ENCODE peak calls at places on chromosomes 7 and 10, in eight cellular contexts. O is uterus, N is HepG2, X is thyroid gland, E is ovary, G is A549, H is esophagus muscularis mucosa, C is transverse colon. K is an unnamed sample.

GRCh38 chr7:87505122-87505521 is 29.6 kb upstream of the ABCB4 start:
- DNase-seq in C (no peak), X (no peak), O (no peak), H (no peak), N (no peak), E (no peak), G (no peak), K (no peak)

GRCh38 chr10:86663046-86663345 is 5.3 kb upstream of the LDB3 start:
- DNase-seq in H (no peak), O (no peak), X (no peak), E (no peak), G (no peak), C (no peak), N (no peak), K (no peak)

GRCh38 chr7:31595390-31595789 is 81.5 kb downstream of the ITPRID1 start:
- DNase-seq in C (no peak), X (no peak), N (no peak), E (no peak), H (no peak), G (no peak), O (no peak), K (no peak)

GRCh38 chr7:43856996-43857395 is 12.3 kb downstream of the MRPS24 start:
- DNase-seq in H (no peak), O (no peak), E (no peak), C (no peak), N (no peak), X (no peak), G (no peak), K (no peak)

GRCh38 chr7:99000904-99001442 is 122.6 kb downstream of the TRRAP start:
- DNase-seq in X (no peak), G (no peak), H (no peak), O (no peak), E (no peak), C (no peak), N (no peak), K (no peak)

GRCh38 chr7:112887-113286 is 79.5 kb upstream of the FAM20C start:
- DNase-seq in X (no peak), H (peak; percentile 26), O (no peak), C (no peak), G (no peak), E (no peak), N (no peak), K (no peak)

GRCh38 chr7:79403451-79403850 is 50.0 kb downstream of the MAGI2 start:
- DNase-seq in O (no peak), G (no peak), X (no peak), E (no peak), H (no peak), C (no peak), N (no peak), K (no peak)

GRCh38 chr7:150378115-150378852 is 846 bp upstream of the ZNF775 start:
- DNase-seq in N (peak; percentile 82), H (peak; percentile 92), X (peak; percentile 28), O (peak; percentile 67), C (peak; percentile 80), E (peak; percentile 73), G (peak; percentile 84), K (no peak)

GRCh38 chr7:150435390-150436073 is 14.9 kb upstream of the GIMAP8 start:
- DNase-seq in N (no peak), G (no peak), C (peak; percentile 77), H (no peak), O (no peak), X (no peak), E (no peak), K (peak; percentile 80)

GRCh38 chr7:35336444-35336843 is 82.5 kb upstream of the TBX20 start:
- DNase-seq in C (no peak), G (no peak), E (no peak), O (no peak), N (no peak), H (peak; percentile 62), X (no peak), K (no peak)

GRCh38 chr10:74282151-74282852 is 131.3 kb downstream of the ADK start:
- DNase-seq in H (no peak), X (no peak), C (no peak), O (no peak), G (no peak), E (no peak), N (no peak), K (no peak)

GRCh38 chr7:154794147-154794780 is 208.7 kb downstream of the PAXIP1 start:
- DNase-seq in O (no peak), C (peak; percentile 11), X (peak; percentile 42), N (no peak), H (no peak), G (no peak), E (no peak), K (no peak)
- H3K4me3 ChIP-seq in O (no peak overlapping the region), C (no peak overlapping the region), X (no peak overlapping the region), N (no peak overlapping the region), H (no peak overlapping the region), G (no peak overlapping the region), E (no peak overlapping the region), K (no peak overlapping the region)

DNA sequence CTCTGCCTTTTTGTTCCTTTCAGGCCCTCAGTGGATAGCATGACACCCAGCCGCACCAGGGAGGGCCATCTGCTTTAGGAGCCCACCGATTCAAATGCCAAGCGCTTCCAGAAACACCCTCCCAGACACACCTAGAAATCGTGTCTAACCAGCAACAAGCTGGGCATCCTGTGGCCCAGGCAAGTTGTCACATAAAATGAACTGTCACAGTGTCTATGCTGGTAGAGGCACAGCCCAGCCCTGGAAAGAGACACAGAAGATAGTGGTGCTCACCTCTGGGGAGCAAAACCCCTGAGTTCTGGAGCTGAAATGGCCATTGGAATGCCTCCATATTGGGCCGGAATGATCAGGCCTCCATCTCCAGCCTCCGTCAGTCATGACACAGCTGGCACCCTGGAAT is 38.9 kb downstream of the ECHDC3 start:
- DNase-seq in O (no peak), G (no peak), E (no peak), N (no peak), C (no peak), H (no peak), X (no peak), K (no peak)
- TF ChIP-seq CTCF in O (no peak), G (no peak), E (no peak), N (no peak), C (no peak), H (no peak), X (no peak), K (no peak)

DNA sequence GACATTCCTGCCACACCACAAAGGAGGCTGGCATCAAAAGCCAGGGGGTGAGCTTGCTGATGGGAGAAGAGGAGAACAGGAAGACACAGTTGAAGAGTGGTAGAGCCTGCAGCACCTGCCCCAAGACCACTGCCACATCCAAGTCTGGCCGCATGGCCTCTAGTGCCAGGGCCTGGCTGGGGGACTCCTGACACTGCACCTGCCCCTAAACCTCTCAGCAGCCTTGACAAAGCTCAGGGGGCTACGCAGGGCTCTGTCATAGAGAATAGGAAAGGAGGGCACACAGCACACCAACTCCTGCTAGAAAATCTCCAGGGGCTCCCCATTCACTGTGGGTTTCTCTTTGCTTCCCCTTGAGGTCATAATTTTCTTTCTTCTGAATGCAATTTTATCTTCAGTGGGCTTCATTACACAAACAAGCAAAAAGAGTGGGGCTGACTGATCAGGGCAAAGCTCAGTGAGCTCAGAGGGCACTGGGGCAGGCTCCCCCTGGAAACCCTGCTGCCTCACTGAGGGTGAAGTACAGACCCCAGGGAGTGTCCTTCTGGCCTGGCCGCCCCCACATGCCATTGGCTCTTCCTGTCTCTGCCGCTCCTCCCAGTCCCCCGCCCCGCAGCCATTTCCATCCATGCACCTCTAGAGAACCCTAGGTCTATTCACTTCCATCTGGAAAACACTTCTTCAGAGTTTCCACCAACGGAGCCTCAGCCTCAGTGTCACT is 37.2 kb downstream of the VOPP1 start:
- DNase-seq in X (no peak), N (peak; percentile 19), C (no peak), O (no peak), H (no peak), G (no peak), E (no peak), K (no peak)
- TF ChIP-seq POLR2A in X (no peak), N (no peak), C (no peak), O (no peak), H (no peak), G (no peak), E (no peak), K (no peak)

GRCh38 chr10:119541046-119541445 is 1.5 kb downstream of the RGS10 start:
- DNase-seq in N (no peak), G (no peak), H (no peak), X (no peak), E (no peak), C (no peak), O (no peak), K (no peak)
- H3K4me3 ChIP-seq in N (no peak overlapping the region), G (no peak overlapping the region), H (peak overlapping the region; percentile 80), X (no peak overlapping the region), E (no peak overlapping the region), C (peak overlapping the region; percentile 72), O (no peak overlapping the region), K (no peak overlapping the region)

K was measured in lower leg skin.